ENCODE peak calls at places on chromosomes 2 and 18, in seven cellular contexts. X is A549, O is HepG2, W is right lobe of liver, C is lower leg skin, E is endothelial cell of umbilical vein, F is Peyer's patch. I is an unnamed sample.

GRCh38 chr2:145692971-145693478 is 1173.1 kb upstream of the ZEB2 start:
- DNase-seq in E (no peak), W (peak), C (no peak), F (no peak), X (no peak), O (peak), I (peak)

GRCh38 chr18:6793986-6794385 is 64.5 kb downstream of the ARHGAP28 start:
- DNase-seq in C (no peak), F (no peak), E (no peak), X (no peak), O (no peak), W (no peak), I (no peak)

GRCh38 chr2:191566347-191566746 is 111.6 kb upstream of the NABP1 start:
- DNase-seq in X (peak), F (peak), W (peak), E (peak), C (no peak), O (peak), I (peak)

GRCh38 chr2:108889907-108890306 is 99.1 kb downstream of the EDAR start:
- DNase-seq in X (no peak), F (no peak), O (no peak), W (no peak), C (no peak), E (no peak), I (no peak)

GRCh38 chr2:224217962-224218347 is 178.9 kb upstream of the SERPINE2 start:
- DNase-seq in F (no peak), O (no peak), W (no peak), X (no peak), E (no peak), C (no peak), I (peak)

GRCh38 chr2:43083710-43084698 is 142.4 kb downstream of the ZFP36L2 start:
- DNase-seq in W (no peak), O (no peak), F (no peak), E (no peak), X (no peak), C (peak), I (peak)

GRCh38 chr2:231716641-231717280 is 8.4 kb downstream of the PTMA start:
- DNase-seq in F (no peak), C (no peak), O (peak), X (no peak), E (no peak), W (no peak), I (peak)

GRCh38 chr2:19845323-19845920 is 56.4 kb downstream of the TTC32 start:
- DNase-seq in X (no peak), W (no peak), C (peak), O (no peak), F (no peak), E (no peak), I (no peak)

GRCh38 chr2:149129433-149129832 is 90.9 kb downstream of the LYPD6B start:
- DNase-seq in O (no peak), X (no peak), C (no peak), W (no peak), F (no peak), E (no peak), I (no peak)

GRCh38 chr2:89841476-89841840 is 1150.0 kb downstream of the RPIA start:
- DNase-seq in O (no peak), C (no peak), E (no peak), W (no peak), F (no peak), X (no peak), I (no peak)

GRCh38 chr2:8821276-8822217 is 15.9 kb downstream of the KIDINS220 start:
- DNase-seq in X (no peak), W (peak), F (no peak), C (no peak), E (no peak), O (peak), I (peak)

GRCh38 chr2:164479460-164479859 is 141.8 kb downstream of the GRB14 start:
- DNase-seq in O (peak), X (no peak), E (peak), W (no peak), C (no peak), F (no peak), I (peak)

GRCh38 chr2:9590635-9591034 is 35.0 kb upstream of the ADAM17 start:
- DNase-seq in C (no peak), F (no peak), O (no peak), E (no peak), X (no peak), W (no peak), I (peak)

GRCh38 chr2:75464348-75464946 is 96.3 kb downstream of the EVA1A start:
- DNase-seq in E (peak), C (no peak), F (no peak), O (peak), X (peak), W (no peak), I (peak)

GRCh38 chr2:120503206-120503792 is 157.4 kb downstream of the INHBB start:
- DNase-seq in E (no peak), C (no peak), W (no peak), X (no peak), O (no peak), F (no peak), I (no peak)

GRCh38 chr2:186429095-186429494 is 57.0 kb upstream of the ZC3H15 start:
- DNase-seq in C (no peak), X (no peak), W (no peak), O (no peak), F (no peak), E (no peak), I (peak)

GRCh38 chr18:56322403-56322802 is 316.0 kb downstream of the TXNL1 start:
- DNase-seq in W (no peak), X (no peak), C (no peak), O (no peak), E (no peak), F (no peak), I (no peak)

GRCh38 chr2:71746946-71747501 is 293.7 kb downstream of the DYSF start:
- DNase-seq in O (no peak), E (peak), C (peak), F (no peak), X (no peak), W (no peak), I (no peak)

GRCh38 chr2:53028259-53028658 is 739.3 kb upstream of the CHAC2 start:
- DNase-seq in O (no peak), C (no peak), W (no peak), F (no peak), X (no peak), E (no peak), I (peak)

GRCh38 chr18:42525905-42526304 is 570.9 kb downstream of the PIK3C3 start:
- DNase-seq in O (no peak), X (no peak), W (peak), E (no peak), F (no peak), C (no peak), I (no peak)

GRCh38 chr2:162333968-162334367 is 10.0 kb upstream of the GCA start:
- DNase-seq in E (peak), O (peak), X (no peak), C (no peak), F (peak), W (no peak), I (peak)

GRCh38 chr2:48144777-48145176 is 238.5 kb upstream of the FBXO11 start:
- DNase-seq in F (no peak), C (no peak), E (peak), W (no peak), X (no peak), O (no peak), I (no peak)

GRCh38 chr2:194443926-194444325 is 1213.1 kb upstream of the SLC39A10 start:
- DNase-seq in C (no peak), W (no peak), X (no peak), O (no peak), F (no peak), E (no peak), I (no peak)

GRCh38 chr2:64862623-64863022 is 126.6 kb upstream of the SLC1A4 start:
- DNase-seq in O (no peak), W (no peak), C (no peak), E (no peak), F (no peak), X (no peak), I (no peak)

GRCh38 chr2:38178556-38179419 is 102.8 kb upstream of the CYP1B1 start:
- DNase-seq in O (no peak), E (peak), C (no peak), X (peak), F (peak), W (no peak), I (peak)

GRCh38 chr18:22739789-22740188 is 193.3 kb upstream of the RBBP8 start:
- DNase-seq in F (no peak), O (no peak), E (no peak), C (no peak), W (no peak), X (no peak), I (no peak)
- TF ChIP-seq POLR2A in F (no peak), O (no peak), E (no peak), C (no peak), W (no peak), X (no peak), I (no peak)

DNA sequence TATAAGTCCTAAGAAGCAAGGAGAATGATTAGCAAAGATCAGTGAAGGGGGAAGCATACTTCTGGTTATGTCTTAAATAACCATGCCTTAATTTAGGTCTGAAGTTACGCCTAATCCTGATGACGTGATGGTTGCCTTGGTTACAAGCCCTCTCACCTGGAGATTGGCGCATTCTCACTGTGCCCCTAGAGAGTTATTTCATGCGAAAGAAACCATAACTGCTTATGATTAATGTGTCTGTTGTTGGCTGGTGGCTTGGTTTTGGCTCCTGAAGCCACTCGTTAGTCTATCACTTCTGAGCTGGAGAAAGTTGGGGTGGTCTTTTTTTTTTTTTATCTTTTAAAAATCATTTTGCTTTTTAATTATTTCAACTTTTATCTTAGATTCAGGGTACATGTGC is 47.0 kb downstream of the TNFRSF11A start:
- DNase-seq in E (no peak), W (no peak), X (no peak), F (no peak), O (no peak), C (no peak), I (no peak)
- TF ChIP-seq POLR2A in E (no peak), W (no peak), X (no peak), F (no peak), O (no peak), C (no peak), I (no peak)

GRCh38 chr2:18336975-18337374 is 223.5 kb downstream of the RDH14 start:
- DNase-seq in X (no peak), W (no peak), O (no peak), C (no peak), E (peak), F (no peak), I (peak)

GRCh38 chr2:18332477-18332876 is 228.0 kb downstream of the RDH14 start:
- DNase-seq in F (no peak), W (no peak), O (no peak), C (no peak), E (no peak), X (no peak), I (no peak)
- TF ChIP-seq POLR2A in F (no peak), W (no peak), O (no peak), C (no peak), E (no peak), X (no peak), I (no peak)

GRCh38 chr2:27409321-27410073 is at the start of gene PPM1G:
- DNase-seq in E (peak), F (peak), C (peak), O (peak), W (peak), X (peak), I (peak)
- TF ChIP-seq POLR2A in E (peak), F (peak), C (no peak), O (peak), W (peak), X (peak), I (peak)

GRCh38 chr2:54632733-54633692 is 90.4 kb upstream of the EML6 start:
- DNase-seq in W (peak), F (no peak), O (no peak), E (peak), C (no peak), X (peak), I (peak)
- TF ChIP-seq POLR2A in W (no peak), F (no peak), O (no peak), E (no peak), C (no peak), X (no peak), I (no peak)

GRCh38 chr2:230666885-230667712 is 45.5 kb upstream of the CAB39 start:
- DNase-seq in F (no peak), W (no peak), O (no peak), X (no peak), C (no peak), E (no peak), I (peak)
- TF ChIP-seq POLR2A in F (no peak), W (no peak), O (no peak), X (no peak), C (no peak), E (no peak), I (no peak)

GRCh38 chr2:204033601-204034495 is 97.3 kb downstream of the ICOS start:
- DNase-seq in W (no peak), X (no peak), C (no peak), O (no peak), E (peak), F (no peak), I (no peak)
- TF ChIP-seq POLR2A in W (no peak), X (no peak), C (no peak), O (no peak), E (no peak), F (no peak), I (no peak)

I was measured in IMR-90.